ENCODE peak calls at places on chromosomes 2 and 18, in four cellular contexts. One of them, this sample, is unnamed.

GRCh38 chr2:28736034-28736433 is 15.6 kb upstream of the PPP1CB start:
- DNase-seq in GM03348: peak; percentile 34
- DNase-seq in cardiac muscle cell: peak; percentile 83
- DNase-seq in transverse colon: peak; percentile 69
- DNase-seq in this sample: peak; percentile 61

GRCh38 chr2:34266908-34267697 is 668.0 kb upstream of the FAM98A start:
- DNase-seq in transverse colon: no peak
- DNase-seq in cardiac muscle cell: no peak
- DNase-seq in GM03348: no peak
- DNase-seq in this sample: no peak

GRCh38 chr18:78273876-78274275 is 705.7 kb upstream of the SALL3 start:
- DNase-seq in cardiac muscle cell: no peak
- DNase-seq in GM03348: no peak
- DNase-seq in transverse colon: no peak
- DNase-seq in this sample: no peak

GRCh38 chr18:63399300-63399699 is 23.0 kb downstream of the VPS4B start:
- DNase-seq in transverse colon: no peak
- DNase-seq in cardiac muscle cell: no peak
- DNase-seq in GM03348: no peak
- DNase-seq in this sample: no peak

GRCh38 chr2:88875749-88876148 is 184.3 kb downstream of the RPIA start:
- DNase-seq in cardiac muscle cell: no peak
- DNase-seq in GM03348: no peak
- DNase-seq in transverse colon: no peak
- DNase-seq in this sample: no peak

GRCh38 chr2:231454361-231454791 is 9.9 kb downstream of the NCL start:
- DNase-seq in cardiac muscle cell: no peak
- DNase-seq in GM03348: no peak
- DNase-seq in transverse colon: no peak
- DNase-seq in this sample: no peak

GRCh38 chr2:237627463-237628321 is at the start of gene LRRFIP1:
- DNase-seq in transverse colon: peak; percentile 20
- DNase-seq in GM03348: peak; percentile 90
- DNase-seq in cardiac muscle cell: peak; percentile 79
- DNase-seq in this sample: no peak

GRCh38 chr2:45450633-45451032 is 160.4 kb downstream of the SRBD1 start:
- DNase-seq in transverse colon: no peak
- DNase-seq in GM03348: no peak
- DNase-seq in cardiac muscle cell: no peak
- DNase-seq in this sample: no peak

GRCh38 chr2:239001794-239002193 is 153.9 kb downstream of the TWIST2 start:
- DNase-seq in transverse colon: no peak
- DNase-seq in cardiac muscle cell: no peak
- DNase-seq in GM03348: no peak
- DNase-seq in this sample: no peak

GRCh38 chr2:16409849-16410248 is 255.8 kb downstream of the CYRIA start:
- DNase-seq in cardiac muscle cell: no peak
- DNase-seq in transverse colon: no peak
- DNase-seq in GM03348: no peak
- DNase-seq in this sample: no peak

This sample was measured in AG10803.